ENCODE peak calls at places on chromosomes 5 and 9, in six cellular contexts. V, U, P, H, N and O are unnamed samples.

GRCh38 chr5:96984506-96985192 is 48.8 kb downstream of the LNPEP start:
- DNase-seq in V (no peak), U (no peak), P (no peak), H (no peak), N (no peak), O (no peak)

GRCh38 chr9:31916591-31917223 is 467.7 kb upstream of the ACO1 start:
- DNase-seq in V (no peak), U (no peak), P (peak), H (no peak), N (no peak), O (no peak)

GRCh38 chr5:170781946-170782345 is 1.6 kb upstream of the GABRP start:
- DNase-seq in V (no peak), U (no peak), P (no peak), H (no peak), N (no peak), O (no peak)

GRCh38 chr9:123775885-123776284 is 154.0 kb downstream of the DENND1A start:
- DNase-seq in V (no peak), U (no peak), P (no peak), H (no peak), N (no peak), O (no peak)

GRCh38 chr5:112159435-112159834 is 259.6 kb downstream of the EPB41L4A start:
- DNase-seq in V (no peak), U (peak), P (no peak), H (no peak), N (no peak), O (no peak)

GRCh38 chr9:116165912-116166311 is 12.3 kb downstream of the PAPPA start:
- DNase-seq in V (no peak), U (no peak), P (no peak), H (no peak), N (no peak), O (no peak)

GRCh38 chr5:20300110-20300509 is 312.1 kb upstream of the CDH18 start:
- DNase-seq in V (no peak), U (no peak), P (no peak), H (no peak), N (no peak), O (no peak)

GRCh38 chr5:125486634-125487033 is 740.2 kb upstream of the ZNF608 start:
- DNase-seq in V (peak), U (no peak), P (no peak), H (no peak), N (no peak), O (no peak)

GRCh38 chr5:142143878-142144277 is 35.3 kb downstream of the NDFIP1 start:
- DNase-seq in V (peak), U (peak), P (peak), H (no peak), N (no peak), O (peak)

GRCh38 chr9:137740311-137740710 is 121.5 kb downstream of the EHMT1 start:
- DNase-seq in V (peak), U (no peak), P (no peak), H (no peak), N (no peak), O (no peak)

GRCh38 chr5:15500326-15500958 is 462 bp downstream of the FBXL7 start:
- DNase-seq in V (peak), U (no peak), P (no peak), H (no peak), N (no peak), O (no peak)